ENCODE peak calls at places on chromosomes 1 and 21, in four cellular contexts. Y, B, G and P are unnamed samples.

GRCh38 chr1:174931214-174931613 is 68.5 kb upstream of the CACYBP start:
- DNase-seq in G (peak), Y (no peak), B (no peak), P (no peak)

GRCh38 chr1:91846007-91846620 is 39.8 kb downstream of the TGFBR3 start:
- DNase-seq in B (peak), G (peak), Y (peak), P (peak)

GRCh38 chr21:33286600-33287456 is 20.7 kb downstream of the IL10RB start:
- DNase-seq in B (no peak), Y (no peak), G (peak), P (peak)

GRCh38 chr1:201749059-201749458 is 79.9 kb upstream of the IPO9 start:
- DNase-seq in Y (no peak), B (no peak), G (no peak), P (no peak)

GRCh38 chr1:5742032-5742431 is 250.2 kb downstream of the NPHP4 start:
- DNase-seq in G (no peak), B (no peak), Y (no peak), P (no peak)

GRCh38 chr1:223489439-223489838 is 96.2 kb downstream of the CCDC185 start:
- DNase-seq in Y (no peak), B (no peak), G (no peak), P (no peak)

GRCh38 chr1:243734311-243734700 is 115.7 kb downstream of the AKT3 start:
- DNase-seq in Y (no peak), B (no peak), G (no peak), P (no peak)

GRCh38 chr21:41636636-41637625 is 129.0 kb upstream of the TMPRSS2 start:
- DNase-seq in B (no peak), Y (no peak), G (no peak), P (no peak)

GRCh38 chr1:147388969-147389368 is 146.5 kb downstream of the CHD1L start:
- DNase-seq in B (peak), Y (no peak), G (no peak), P (no peak)

GRCh38 chr21:37225440-37225839 is 41.7 kb downstream of the VPS26C start:
- DNase-seq in Y (no peak), G (no peak), B (no peak), P (no peak)

GRCh38 chr1:77200297-77200696 is 18.9 kb downstream of the PIGK start:
- DNase-seq in G (no peak), Y (no peak), B (no peak), P (no peak)

GRCh38 chr21:38478782-38479181 is 19.5 kb downstream of the ERG start:
- DNase-seq in Y (no peak), G (peak), B (no peak), P (no peak)

GRCh38 chr1:183645453-183646024 is 7.6 kb downstream of the APOBEC4 start:
- DNase-seq in B (no peak), Y (no peak), G (no peak), P (no peak)

GRCh38 chr1:151892190-151892589 is 17.1 kb downstream of the THEM4 start:
- DNase-seq in B (no peak), Y (no peak), G (peak), P (no peak)